ENCODE peak calls at places on chromosomes 16 and 17, in eight cellular contexts. K, N, P, J, A, X, I and T are unnamed samples.

GRCh38 chr16:64345142-64345541 is 776.7 kb downstream of the CDH11 start:
- DNase-seq in K (no peak), N (no peak), P (no peak), J (no peak), A (no peak), X (no peak), I (no peak), T (no peak)

GRCh38 chr17:9887521-9887920 is 17.6 kb downstream of the RCVRN start:
- DNase-seq in K (no peak), N (no peak), P (no peak), J (no peak), A (no peak), X (no peak), I (no peak), T (no peak)

GRCh38 chr17:2841606-2842005 is 45.4 kb downstream of the RAP1GAP2 start:
- DNase-seq in K (no peak), N (peak; percentile 27), P (no peak), J (no peak), A (no peak), X (no peak), I (no peak), T (no peak)

GRCh38 chr16:76976101-76976500 is 214.9 kb upstream of the MON1B start:
- DNase-seq in K (no peak), N (no peak), P (peak; percentile 22), J (no peak), A (no peak), X (no peak), I (no peak), T (no peak)

GRCh38 chr16:9091867-9092281 is 430 bp downstream of the HAPSTR1 start:
- DNase-seq in K (peak; percentile 6), N (peak; percentile 47), P (peak; percentile 42), J (peak; percentile 66), A (no peak), X (peak; percentile 32), I (peak; percentile 77), T (peak; percentile 86)

GRCh38 chr16:75486014-75486404 is 9.2 kb downstream of the CHST6 start:
- DNase-seq in K (no peak), N (no peak), P (peak; percentile 39), J (no peak), A (no peak), X (no peak), I (no peak), T (no peak)

GRCh38 chr16:4115209-4115940 is 867 bp downstream of the ADCY9 start:
- DNase-seq in K (peak; percentile 53), N (peak; percentile 84), P (no peak), J (peak; percentile 72), A (peak; percentile 57), X (peak; percentile 28), I (peak; percentile 75), T (no peak)

GRCh38 chr16:57624044-57624688 is 4.3 kb upstream of the ADGRG1 start:
- DNase-seq in K (no peak), N (peak; percentile 90), P (no peak), J (no peak), A (no peak), X (no peak), I (no peak), T (no peak)

GRCh38 chr16:12471383-12471782 is 332.3 kb downstream of the CPPED1 start:
- DNase-seq in K (no peak), N (no peak), P (no peak), J (no peak), A (no peak), X (no peak), I (no peak), T (no peak)

GRCh38 chr17:4553669-4554068 is 1.5 kb downstream of the MYBBP1A start:
- DNase-seq in K (no peak), N (no peak), P (no peak), J (no peak), A (no peak), X (no peak), I (no peak), T (no peak)

GRCh38 chr17:4556996-4557395 is 1.8 kb upstream of the MYBBP1A start:
- DNase-seq in K (no peak), N (no peak), P (no peak), J (no peak), A (no peak), X (no peak), I (no peak), T (no peak)

GRCh38 chr17:4554441-4554996 is 665 bp downstream of the MYBBP1A start:
- DNase-seq in K (no peak), N (no peak), P (no peak), J (no peak), A (no peak), X (no peak), I (no peak), T (no peak)

GRCh38 chr17:4555863-4556646 is 871 bp upstream of the MYBBP1A start:
- DNase-seq in K (no peak), N (no peak), P (no peak), J (no peak), A (no peak), X (no peak), I (no peak), T (no peak)

DNA sequence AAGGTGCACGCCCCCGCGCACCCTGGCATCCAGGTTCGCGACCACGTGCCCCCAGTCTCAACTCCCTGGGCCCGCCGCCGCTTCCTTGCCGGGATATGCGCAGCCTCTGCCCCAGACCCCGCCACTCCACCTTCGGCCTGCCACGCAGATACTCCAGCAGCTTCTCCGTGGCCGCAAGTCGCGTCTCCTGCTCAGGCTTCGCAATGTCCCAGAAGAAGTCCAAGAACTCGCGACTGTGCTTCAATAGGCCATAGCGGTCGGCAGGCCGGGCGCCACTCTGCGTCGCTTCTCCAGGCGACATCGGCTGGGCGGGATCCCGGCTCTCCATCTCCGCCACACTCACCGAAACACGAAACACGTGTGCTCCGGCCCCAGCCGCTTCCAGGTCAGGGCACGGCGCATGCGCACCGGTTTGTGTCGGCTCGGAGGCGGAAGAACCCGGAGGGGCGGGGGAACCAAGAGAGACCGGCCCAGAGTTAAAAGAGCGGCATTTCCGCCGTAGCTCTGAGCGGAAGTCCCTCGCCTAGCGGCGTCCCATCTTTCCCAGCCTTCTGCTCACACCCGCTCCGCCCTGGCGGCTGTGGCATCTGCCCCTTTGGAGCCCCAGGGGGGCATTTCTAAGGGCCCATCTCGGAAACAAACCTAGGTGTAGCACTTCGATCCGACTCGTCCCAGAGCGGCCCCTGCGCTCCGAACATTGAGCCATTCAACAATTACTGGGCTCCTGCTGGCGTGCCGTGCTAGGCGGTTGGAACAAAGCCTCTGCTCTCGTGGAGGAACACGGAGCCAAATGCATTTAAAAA is at the start of gene MYBBP1A:
- DNase-seq in K (peak; percentile 94), N (peak; percentile 97), P (peak; percentile 98), J (peak; percentile 98), A (peak; percentile 92), X (peak; percentile 98), I (peak; percentile 95), T (peak; percentile 99)
- TF ChIP-seq CTCF in K (peak; percentile 55), N (peak; percentile 11), P (peak; percentile 49), J (peak; percentile 33), A (no peak), X (no peak), I (no peak), T (peak; percentile 52)

GRCh38 chr17:80388175-80388574 is 26.8 kb upstream of the ENDOV start:
- DNase-seq in K (no peak), N (no peak), P (no peak), J (no peak), A (no peak), X (no peak), I (peak; percentile 43), T (no peak)
- TF ChIP-seq CTCF in K (no peak), N (no peak), P (peak; percentile 22), J (no peak), A (peak; percentile 25), X (no peak), I (no peak), T (no peak)

DNA sequence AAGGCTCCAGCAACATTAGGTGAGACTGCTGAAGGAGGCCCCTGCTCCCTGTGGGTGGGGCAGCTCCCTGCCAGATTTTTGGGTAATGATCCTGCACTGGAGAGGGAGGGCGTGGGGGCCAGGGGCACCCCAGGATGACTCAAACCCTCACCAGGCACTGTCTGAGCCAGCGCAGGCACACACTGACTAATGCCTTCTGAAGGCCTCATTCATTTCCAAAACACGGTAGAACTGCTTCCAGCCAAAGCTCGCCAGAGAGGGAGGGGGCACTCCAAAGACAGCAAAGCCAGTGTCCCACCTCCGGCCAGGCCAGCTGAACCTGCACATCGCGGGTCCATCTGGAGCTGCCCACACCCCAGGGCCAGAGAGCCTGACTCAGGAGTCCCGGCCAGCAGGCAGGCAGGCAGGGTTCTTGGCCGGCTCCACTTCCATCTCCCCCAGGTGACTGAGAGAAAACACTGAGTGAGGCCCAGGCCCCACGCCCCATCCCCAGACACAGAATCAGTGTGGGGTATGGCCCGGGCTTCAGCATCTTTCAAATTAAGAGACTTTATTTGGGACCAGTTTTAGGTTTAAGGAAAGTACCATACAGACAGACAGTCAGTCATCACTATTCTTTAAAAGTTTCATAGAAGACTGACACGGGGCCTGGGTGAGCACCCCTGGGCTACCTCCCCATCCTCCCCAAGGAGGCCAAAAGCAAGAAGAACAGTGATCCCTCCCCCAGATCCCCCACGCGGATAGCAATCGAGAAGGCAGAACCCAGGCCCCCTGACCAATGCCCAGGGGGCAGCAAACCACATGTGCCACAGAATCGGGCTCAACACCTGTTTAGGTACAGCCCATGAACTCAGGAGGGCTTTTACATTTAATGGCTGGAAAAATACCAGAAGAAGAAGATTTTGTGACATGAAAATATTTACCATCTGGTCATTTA is 2.3 kb downstream of the PIEZO1 start:
- DNase-seq in K (no peak), N (peak; percentile 27), P (no peak), J (no peak), A (peak; percentile 79), X (no peak), I (no peak), T (no peak)
- TF ChIP-seq CTCF in K (no peak), N (no peak), P (no peak), J (no peak), A (no peak), X (no peak), I (no peak), T (no peak)

GRCh38 chr16:16186820-16187219 is 36.5 kb downstream of the ABCC6 start:
- DNase-seq in K (no peak), N (no peak), P (no peak), J (no peak), A (no peak), X (no peak), I (no peak), T (no peak)

GRCh38 chr16:16184594-16184993 is 38.7 kb downstream of the ABCC6 start:
- DNase-seq in K (no peak), N (no peak), P (no peak), J (no peak), A (no peak), X (no peak), I (no peak), T (no peak)

GRCh38 chr16:16185095-16185494 is 38.2 kb downstream of the ABCC6 start:
- DNase-seq in K (no peak), N (no peak), P (no peak), J (no peak), A (no peak), X (no peak), I (no peak), T (no peak)

GRCh38 chr16:16182918-16183317 is 40.4 kb downstream of the ABCC6 start:
- DNase-seq in K (no peak), N (no peak), P (no peak), J (no peak), A (no peak), X (no peak), I (no peak), T (no peak)

DNA sequence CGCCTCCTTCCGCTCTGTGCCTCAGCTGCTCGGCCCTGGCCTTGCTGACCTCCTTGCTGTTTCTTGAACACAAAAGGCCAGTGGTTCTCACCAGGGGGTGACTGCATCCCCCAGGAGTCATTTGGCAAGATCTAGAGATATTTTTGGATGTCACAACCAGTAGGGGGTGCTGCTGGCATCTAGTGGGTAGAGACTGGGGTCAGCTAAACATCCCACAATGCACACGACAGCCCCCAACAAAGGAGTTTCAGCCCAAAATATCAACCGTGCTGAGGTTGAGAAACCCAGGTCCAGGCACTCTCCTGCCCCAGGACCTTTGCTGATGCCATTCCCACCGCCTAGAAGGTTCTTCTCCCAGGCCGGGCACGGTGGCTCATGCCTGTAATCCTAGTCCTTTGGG is 39.7 kb downstream of the ABCC6 start:
- DNase-seq in K (peak; percentile 18), N (no peak), P (no peak), J (no peak), A (no peak), X (no peak), I (no peak), T (no peak)
- TF ChIP-seq CTCF in K (peak; percentile 17), N (peak; percentile 24), P (peak; percentile 50), J (no peak), A (peak; percentile 54), X (no peak), I (no peak), T (peak; percentile 12)